ENCODE peak calls at places on chromosomes 11 and 22, in eight cellular contexts. Y, G, J, S, B, P, K and W are unnamed samples.

GRCh38 chr11:38014405-38014804 is 1416.4 kb upstream of the RAG2 start:
- DNase-seq in Y (no peak), G (no peak), J (no peak), S (no peak), B (no peak), P (no peak), K (peak; percentile 25), W (no peak)

GRCh38 chr11:1863352-1864215 is 10.7 kb downstream of the LSP1 start:
- DNase-seq in Y (peak; percentile 29), G (peak; percentile 89), J (no peak), S (peak; percentile 94), B (peak; percentile 75), P (peak; percentile 94), K (peak; percentile 79), W (peak; percentile 80)

GRCh38 chr11:33553486-33553885 is 147.1 kb downstream of the C11orf91 start:
- DNase-seq in Y (no peak), G (no peak), J (no peak), S (no peak), B (no peak), P (no peak), K (no peak), W (no peak)

GRCh38 chr11:111631034-111631665 is 28.9 kb downstream of the SIK2 start:
- DNase-seq in Y (peak; percentile 64), G (no peak), J (no peak), S (no peak), B (no peak), P (no peak), K (no peak), W (no peak)

GRCh38 chr11:104713366-104713765 is 184.9 kb downstream of the CASP12 start:
- DNase-seq in Y (no peak), G (no peak), J (no peak), S (no peak), B (no peak), P (no peak), K (no peak), W (no peak)

GRCh38 chr11:19055016-19055415 is 5.5 kb downstream of the MRGPRX2 start:
- DNase-seq in Y (no peak), G (no peak), J (no peak), S (no peak), B (no peak), P (no peak), K (no peak), W (no peak)

GRCh38 chr22:23713696-23714595 is 23.1 kb downstream of the RGL4 start:
- DNase-seq in Y (no peak), G (no peak), J (no peak), S (no peak), B (no peak), P (no peak), K (no peak), W (no peak)

GRCh38 chr11:114110948-114111347 is 51.4 kb downstream of the ZBTB16 start:
- DNase-seq in Y (no peak), G (peak; percentile 81), J (no peak), S (no peak), B (peak; percentile 40), P (no peak), K (peak; percentile 78), W (peak; percentile 63)

GRCh38 chr11:98059488-98059887 is 961.3 kb upstream of the CNTN5 start:
- DNase-seq in Y (no peak), G (no peak), J (no peak), S (no peak), B (no peak), P (no peak), K (no peak), W (no peak)

GRCh38 chr11:86068138-86068861 is 584 bp downstream of the PICALM start:
- DNase-seq in Y (peak; percentile 6), G (peak; percentile 51), J (peak; percentile 93), S (peak; percentile 60), B (peak; percentile 32), P (peak; percentile 79), K (peak; percentile 39), W (peak; percentile 69)

GRCh38 chr22:48887394-48888332 is 940.0 kb downstream of the BRD1 start:
- DNase-seq in Y (no peak), G (no peak), J (no peak), S (no peak), B (no peak), P (peak; percentile 19), K (no peak), W (no peak)

GRCh38 chr11:3121931-3122774 is 43.0 kb downstream of the OSBPL5 start:
- DNase-seq in Y (no peak), G (no peak), J (no peak), S (peak; percentile 55), B (peak; percentile 20), P (peak; percentile 75), K (no peak), W (no peak)

GRCh38 chr11:11758603-11759196 is 83.1 kb upstream of the USP47 start:
- DNase-seq in Y (no peak), G (no peak), J (peak; percentile 74), S (no peak), B (no peak), P (no peak), K (no peak), W (no peak)

GRCh38 chr22:19753996-19754700 is 6.4 kb upstream of the TBX1 start:
- DNase-seq in Y (no peak), G (no peak), J (no peak), S (no peak), B (no peak), P (no peak), K (no peak), W (no peak)

GRCh38 chr11:121191787-121192186 is 90.7 kb downstream of the TECTA start:
- DNase-seq in Y (no peak), G (no peak), J (no peak), S (no peak), B (no peak), P (no peak), K (no peak), W (no peak)

GRCh38 chr11:128726464-128727139 is 32.7 kb downstream of the FLI1 start:
- DNase-seq in Y (no peak), G (peak; percentile 48), J (no peak), S (no peak), B (no peak), P (no peak), K (no peak), W (no peak)

GRCh38 chr11:82718307-82718706 is 15.4 kb downstream of the FAM181B start:
- DNase-seq in Y (peak; percentile 7), G (peak; percentile 42), J (no peak), S (no peak), B (no peak), P (no peak), K (peak; percentile 25), W (peak; percentile 47)

GRCh38 chr11:114311946-114312345 is 15.7 kb downstream of the NNMT start:
- DNase-seq in Y (no peak), G (no peak), J (peak; percentile 68), S (no peak), B (no peak), P (no peak), K (no peak), W (no peak)

GRCh38 chr11:88689548-88690240 is 352.2 kb upstream of the CTSC start:
- DNase-seq in Y (no peak), G (peak; percentile 89), J (no peak), S (no peak), B (peak; percentile 27), P (no peak), K (no peak), W (no peak)

GRCh38 chr11:8368772-8369171 is 105.1 kb upstream of the LMO1 start:
- DNase-seq in Y (no peak), G (no peak), J (no peak), S (no peak), B (no peak), P (peak; percentile 19), K (no peak), W (no peak)

GRCh38 chr11:4637662-4638047 is 378 bp downstream of the OR51D1 start:
- DNase-seq in Y (no peak), G (no peak), J (peak; percentile 82), S (no peak), B (no peak), P (no peak), K (no peak), W (no peak)

GRCh38 chr11:59680287-59681154 is 11.7 kb upstream of the PATL1 start:
- DNase-seq in Y (peak; percentile 73), G (peak; percentile 81), J (no peak), S (no peak), B (peak; percentile 75), P (peak; percentile 83), K (peak; percentile 47), W (peak; percentile 81)
- TF ChIP-seq CTCF in Y (peak; percentile 94), G (peak; percentile 78), J (peak; percentile 64), S (peak; percentile 63), B (peak; percentile 44), P (peak; percentile 63), K (peak; percentile 50), W (peak; percentile 47)

DNA sequence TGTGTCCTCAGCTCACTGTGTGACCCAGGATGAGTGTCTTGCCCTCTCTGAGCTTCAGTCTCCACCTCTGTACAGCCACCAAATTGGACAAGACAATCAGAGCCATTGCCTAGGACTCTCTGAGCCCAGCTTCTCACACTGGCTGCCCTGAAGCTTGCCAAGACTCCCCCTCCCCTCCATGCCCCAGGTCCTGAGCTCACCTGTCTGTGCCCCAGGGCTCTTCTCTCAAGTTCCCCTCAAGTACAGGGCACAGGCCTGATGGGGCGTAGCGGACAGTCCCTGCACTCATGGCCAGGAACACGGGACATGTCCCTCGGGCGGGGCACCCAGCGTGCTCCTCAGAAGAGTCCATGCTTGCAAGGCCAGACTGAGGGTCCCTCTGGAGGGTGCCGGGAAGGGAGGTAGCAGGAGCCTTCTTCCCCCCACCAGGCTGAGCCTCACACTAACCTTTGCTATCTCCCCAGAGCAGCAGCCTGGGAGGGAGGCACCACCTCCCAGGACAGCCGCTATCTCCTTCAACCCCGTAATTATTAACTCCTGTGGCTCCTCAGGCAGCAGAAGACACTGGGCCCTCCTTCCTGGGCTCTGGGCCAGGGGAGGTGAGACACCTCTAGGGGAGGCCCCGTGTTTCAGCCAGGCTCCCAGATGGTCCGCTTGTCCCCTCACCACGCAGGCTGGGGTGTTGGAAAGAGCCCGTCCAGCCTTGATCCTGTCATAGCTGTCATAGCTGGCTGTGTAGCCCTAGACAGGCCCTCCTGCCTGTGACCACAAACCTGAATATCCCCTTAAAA is 2.7 kb upstream of the RAB3IL1 start:
- DNase-seq in Y (no peak), G (no peak), J (peak; percentile 82), S (no peak), B (no peak), P (peak; percentile 62), K (no peak), W (no peak)
- TF ChIP-seq POLR2A in Y (no peak), G (no peak), J (no peak), S (no peak), B (no peak), P (no peak), K (no peak), W (no peak)

GRCh38 chr11:65538232-65538914 is 13.5 kb downstream of the SCYL1 start:
- DNase-seq in Y (no peak), G (no peak), J (no peak), S (no peak), B (no peak), P (peak; percentile 68), K (no peak), W (peak; percentile 74)
- H3K36me3 ChIP-seq in Y (peaks cover 33% of the 10 kb centered on the region), G (peaks cover 5% of the 10 kb centered on the region), J (peaks cover 64% of the 10 kb centered on the region), S (peaks cover 44% of the 10 kb centered on the region), B (peaks cover 62% of the 10 kb centered on the region), P (no peaks in the 10 kb centered on the region), K (no peaks in the 10 kb centered on the region), W (no peaks in the 10 kb centered on the region)

DNA sequence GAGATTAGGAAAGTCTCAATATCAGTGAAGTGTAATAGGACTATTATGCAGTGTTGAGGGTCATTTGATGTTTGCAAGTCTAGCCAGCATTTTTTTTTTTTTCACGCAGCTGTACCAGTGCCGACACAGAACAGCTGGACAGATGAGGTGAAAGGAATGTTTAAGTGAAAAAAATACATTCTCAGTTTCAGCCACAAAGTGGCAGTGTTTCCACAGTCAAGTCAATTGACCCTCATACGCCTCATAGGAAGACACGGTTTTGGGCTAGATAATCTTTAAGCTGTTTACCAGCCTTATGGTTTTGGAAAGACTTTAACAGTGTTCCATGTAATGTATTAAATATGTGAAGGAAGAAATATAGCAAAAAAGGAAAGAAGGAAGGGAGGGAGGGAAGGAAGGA is 349.9 kb upstream of the ANO3 start:
- DNase-seq in Y (peak; percentile 53), G (peak; percentile 33), J (no peak), S (no peak), B (no peak), P (no peak), K (peak; percentile 26), W (no peak)
- TF ChIP-seq CTCF in Y (peak; percentile 73), G (peak; percentile 72), J (peak; percentile 49), S (peak; percentile 42), B (peak; percentile 59), P (peak; percentile 44), K (peak; percentile 29), W (peak; percentile 46)